ENCODE peak calls at places on chromosomes 6 and 20, in six cellular contexts. W is iris pigment epithelial cell; F is activated T-cell treated with anti-CD3 and anti-CD28 coated beads, Interleukin-2, amount 50 U/mL, for 72 hours; I is GM10248; A is NCI-H1417; L is T-cell. R is an unnamed sample.

GRCh38 chr20:56991516-56991915 is 274.9 kb downstream of the BMP7 start:
- DNase-seq in W (no peak), F (no peak), I (no peak), A (no peak), L (no peak), R (no peak)

GRCh38 chr6:73286752-73287151 is 23.8 kb upstream of the KHDC1 start:
- DNase-seq in W (no peak), F (no peak), I (no peak), A (no peak), L (no peak), R (no peak)

GRCh38 chr20:24160563-24161355 is 172.2 kb upstream of the GGTLC1 start:
- DNase-seq in W (peak; percentile 54), F (no peak), I (no peak), A (peak; percentile 6), L (no peak), R (no peak)

GRCh38 chr20:50731930-50732690 is 730 bp downstream of the PARD6B start:
- DNase-seq in W (no peak), F (no peak), I (no peak), A (peak; percentile 18), L (no peak), R (no peak)

GRCh38 chr6:72212686-72213085 is 326.3 kb downstream of the RIMS1 start:
- DNase-seq in W (no peak), F (no peak), I (no peak), A (no peak), L (no peak), R (no peak)

GRCh38 chr6:89242574-89243330 is 25.6 kb upstream of the GABRR1 start:
- DNase-seq in W (peak; percentile 55), F (no peak), I (peak; percentile 30), A (peak; percentile 36), L (no peak), R (no peak)

GRCh38 chr6:14126250-14126649 is 8.7 kb downstream of the CD83 start:
- DNase-seq in W (no peak), F (no peak), I (no peak), A (no peak), L (no peak), R (no peak)

GRCh38 chr20:37850724-37851123 is 52.2 kb upstream of the VSTM2L start:
- DNase-seq in W (peak; percentile 62), F (no peak), I (no peak), A (peak; percentile 20), L (no peak), R (no peak)

GRCh38 chr6:44276667-44277640 is 6.7 kb downstream of the TMEM151B start:
- DNase-seq in W (no peak), F (no peak), I (no peak), A (no peak), L (no peak), R (no peak)

GRCh38 chr6:82783587-82784253 is 281.9 kb downstream of the UBE3D start:
- DNase-seq in W (no peak), F (no peak), I (no peak), A (peak; percentile 16), L (no peak), R (no peak)

GRCh38 chr6:78462728-78463127 is 404.6 kb upstream of the IRAK1BP1 start:
- DNase-seq in W (no peak), F (no peak), I (no peak), A (no peak), L (no peak), R (no peak)

GRCh38 chr6:138289739-138290138 is 71.4 kb upstream of the PBOV1 start:
- DNase-seq in W (no peak), F (peak; percentile 7), I (no peak), A (peak; percentile 79), L (no peak), R (no peak)

R was measured in T follicular helper cell.